ENCODE peak calls at places on chromosomes 2 and 18, in seven cellular contexts. P is HT1080; N is CD8-positive, alpha-beta memory T cell; W is suprapubic skin; D is mesenteric fat pad; Z is GM23248; Y is activated T-cell treated with anti-CD3 and anti-CD28 coated beads, Interleukin-2, amount 50 U/mL, for 4 hours. J is an unnamed sample.

GRCh38 chr2:239264838-239265651 is 135.8 kb downstream of the HDAC4 start:
- DNase-seq in P (no peak), N (peak), W (peak), D (no peak), Z (peak), Y (peak), J (peak)

GRCh38 chr2:88190808-88191721 is 20.9 kb downstream of the THNSL2 start:
- DNase-seq in P (no peak), N (no peak), W (no peak), D (no peak), Z (peak), Y (no peak), J (peak)

GRCh38 chr2:217920879-217921603 is 81.8 kb downstream of the TNS1 start:
- DNase-seq in P (no peak), N (no peak), W (no peak), D (no peak), Z (peak), Y (no peak), J (peak)

GRCh38 chr18:6174983-6175382 is 239.7 kb downstream of the L3MBTL4 start:
- DNase-seq in P (no peak), N (no peak), W (no peak), D (no peak), Z (no peak), Y (no peak), J (no peak)

GRCh38 chr2:147408357-147408756 is 436.5 kb upstream of the ACVR2A start:
- DNase-seq in P (no peak), N (no peak), W (no peak), D (no peak), Z (no peak), Y (no peak), J (no peak)

GRCh38 chr2:236344446-236344845 is 80.2 kb upstream of the ASB18 start:
- DNase-seq in P (no peak), N (no peak), W (no peak), D (no peak), Z (no peak), Y (no peak), J (no peak)

GRCh38 chr18:26470011-26470637 is 78.2 kb downstream of the KCTD1 start:
- DNase-seq in P (no peak), N (no peak), W (no peak), D (no peak), Z (no peak), Y (no peak), J (peak)

GRCh38 chr2:149082781-149083180 is 44.3 kb downstream of the LYPD6B start:
- DNase-seq in P (no peak), N (no peak), W (no peak), D (no peak), Z (no peak), Y (no peak), J (no peak)

GRCh38 chr18:51028201-51028805 is 1.7 kb upstream of the SMAD4 start:
- DNase-seq in P (peak), N (no peak), W (no peak), D (no peak), Z (peak), Y (no peak), J (peak)

GRCh38 chr2:189552991-189553404 is 27.6 kb downstream of the SLC40A1 start:
- DNase-seq in P (no peak), N (no peak), W (no peak), D (no peak), Z (no peak), Y (no peak), J (no peak)

GRCh38 chr2:128154225-128154624 is 63.2 kb downstream of the UGGT1 start:
- DNase-seq in P (no peak), N (no peak), W (no peak), D (no peak), Z (no peak), Y (no peak), J (no peak)

GRCh38 chr18:23752796-23753195 is 63.5 kb downstream of the LAMA3 start:
- DNase-seq in P (no peak), N (no peak), W (no peak), D (no peak), Z (peak), Y (no peak), J (no peak)

GRCh38 chr2:231425811-231426703 is 30.5 kb downstream of the B3GNT7 start:
- DNase-seq in P (no peak), N (peak), W (no peak), D (no peak), Z (no peak), Y (peak), J (no peak)

GRCh38 chr18:74652392-74652988 is 54.8 kb downstream of the ZNF407 start:
- DNase-seq in P (peak), N (no peak), W (no peak), D (no peak), Z (peak), Y (no peak), J (peak)

GRCh38 chr2:119608553-119608952 is 64.3 kb downstream of the CFAP221 start:
- DNase-seq in P (no peak), N (no peak), W (no peak), D (no peak), Z (no peak), Y (no peak), J (no peak)

GRCh38 chr2:151007365-151007764 is 254.3 kb downstream of the RBM43 start:
- DNase-seq in P (no peak), N (peak), W (no peak), D (no peak), Z (no peak), Y (no peak), J (peak)

GRCh38 chr18:6980363-6980762 is 137.2 kb downstream of the LAMA1 start:
- DNase-seq in P (no peak), N (no peak), W (no peak), D (no peak), Z (peak), Y (no peak), J (no peak)

GRCh38 chr2:26970928-26971627 is 641 bp downstream of the MAPRE3 start:
- DNase-seq in P (peak), N (no peak), W (peak), D (no peak), Z (peak), Y (no peak), J (peak)

GRCh38 chr2:31762085-31762484 is 181.3 kb upstream of the SRD5A2 start:
- DNase-seq in P (no peak), N (no peak), W (no peak), D (no peak), Z (no peak), Y (no peak), J (no peak)

GRCh38 chr2:101120124-101120996 is 30.8 kb downstream of the TBC1D8 start:
- DNase-seq in P (peak), N (no peak), W (peak), D (no peak), Z (peak), Y (no peak), J (peak)

GRCh38 chr2:5111581-5111980 is 580.6 kb upstream of the SOX11 start:
- DNase-seq in P (no peak), N (no peak), W (no peak), D (no peak), Z (no peak), Y (no peak), J (no peak)

GRCh38 chr2:219306047-219306446 is 3.2 kb downstream of the PTPRN start:
- DNase-seq in P (no peak), N (no peak), W (no peak), D (no peak), Z (no peak), Y (no peak), J (no peak)

GRCh38 chr2:240277073-240277806 is 136.8 kb upstream of the OTOS start:
- DNase-seq in P (peak), N (no peak), W (no peak), D (no peak), Z (peak), Y (no peak), J (peak)

GRCh38 chr2:29273704-29274611 is 158.7 kb downstream of the CLIP4 start:
- DNase-seq in P (no peak), N (no peak), W (no peak), D (peak), Z (peak), Y (no peak), J (no peak)

GRCh38 chr2:26805241-26805676 is 19.4 kb downstream of the CENPA start:
- DNase-seq in P (peak), N (no peak), W (no peak), D (no peak), Z (peak), Y (no peak), J (peak)

GRCh38 chr18:56789004-56789888 is 138.1 kb downstream of the WDR7 start:
- DNase-seq in P (peak), N (no peak), W (no peak), D (no peak), Z (peak), Y (no peak), J (peak)

GRCh38 chr18:45291616-45292612 is 323.4 kb upstream of the SLC14A2 start:
- DNase-seq in P (peak), N (no peak), W (no peak), D (no peak), Z (peak), Y (no peak), J (no peak)

GRCh38 chr2:179636995-179637394 is 224.4 kb downstream of the ZNF385B start:
- DNase-seq in P (no peak), N (no peak), W (no peak), D (no peak), Z (peak), Y (no peak), J (no peak)

GRCh38 chr2:88216641-88217040 is 46.5 kb downstream of the THNSL2 start:
- DNase-seq in P (no peak), N (no peak), W (no peak), D (no peak), Z (no peak), Y (no peak), J (no peak)

GRCh38 chr2:184875911-184876310 is 277.6 kb downstream of the ZNF804A start:
- DNase-seq in P (no peak), N (no peak), W (no peak), D (no peak), Z (no peak), Y (no peak), J (no peak)

GRCh38 chr2:75559633-75560021 is 1.1 kb downstream of the EVA1A start:
- DNase-seq in P (no peak), N (no peak), W (no peak), D (no peak), Z (no peak), Y (no peak), J (peak)

GRCh38 chr2:229852565-229852964 is 69.2 kb downstream of the TRIP12 start:
- DNase-seq in P (peak), N (peak), W (no peak), D (no peak), Z (peak), Y (peak), J (peak)

GRCh38 chr2:241563571-241563980 is 5.0 kb downstream of the BOK start:
- DNase-seq in P (no peak), N (peak), W (peak), D (no peak), Z (peak), Y (no peak), J (no peak)

GRCh38 chr2:26704441-26704977 is 12.0 kb downstream of the KCNK3 start:
- DNase-seq in P (peak), N (no peak), W (no peak), D (no peak), Z (peak), Y (no peak), J (peak)

GRCh38 chr18:58761241-58761969 is 90.1 kb downstream of the MALT1 start:
- DNase-seq in P (no peak), N (no peak), W (peak), D (no peak), Z (no peak), Y (no peak), J (peak)

GRCh38 chr18:59988098-59988706 is 88.4 kb downstream of the PMAIP1 start:
- DNase-seq in P (peak), N (peak), W (no peak), D (no peak), Z (peak), Y (peak), J (peak)

GRCh38 chr2:74440378-74441110 is 1.2 kb downstream of the RTKN start:
- DNase-seq in P (peak), N (no peak), W (peak), D (peak), Z (peak), Y (no peak), J (peak)

GRCh38 chr18:32042337-32042736 is 23.7 kb downstream of the RNF125 start:
- DNase-seq in P (no peak), N (no peak), W (no peak), D (no peak), Z (no peak), Y (no peak), J (no peak)

GRCh38 chr2:32745191-32745590 is 117.3 kb downstream of the TTC27 start:
- DNase-seq in P (peak), N (no peak), W (no peak), D (no peak), Z (peak), Y (no peak), J (peak)

J was measured in IMR-90.